ENCODE peak calls at places on chromosomes 5 and 9, in nine cellular contexts. Q, R, F, E, M, V, I, W and Z are unnamed samples.

GRCh38 chr9:109582386-109582785 is 84.3 kb upstream of the PTPN3 start:
- DNase-seq in Q (no peak), R (no peak), F (no peak), E (no peak), M (no peak), V (peak), I (no peak), W (no peak), Z (no peak)

GRCh38 chr9:132955768-132956167 is 11.4 kb upstream of the TSC1 start:
- DNase-seq in Q (no peak), R (no peak), F (no peak), E (no peak), M (no peak), V (no peak), I (no peak), W (no peak), Z (no peak)

GRCh38 chr9:89360465-89360864 is 42.2 kb downstream of the SECISBP2 start:
- DNase-seq in Q (no peak), R (no peak), F (no peak), E (no peak), M (no peak), V (no peak), I (no peak), W (no peak), Z (no peak)

GRCh38 chr9:128084746-128085145 is 16.7 kb downstream of the SLC25A25 start:
- DNase-seq in Q (no peak), R (no peak), F (no peak), E (no peak), M (no peak), V (no peak), I (no peak), W (no peak), Z (no peak)

GRCh38 chr9:134634190-134634589 is 7.4 kb upstream of the COL5A1 start:
- DNase-seq in Q (peak), R (no peak), F (no peak), E (peak), M (no peak), V (no peak), I (no peak), W (no peak), Z (no peak)

GRCh38 chr5:84494453-84494852 is 109.8 kb upstream of the EDIL3 start:
- DNase-seq in Q (no peak), R (no peak), F (no peak), E (no peak), M (no peak), V (peak), I (peak), W (no peak), Z (no peak)

GRCh38 chr9:126470251-126470993 is 143.3 kb upstream of the LMX1B start:
- DNase-seq in Q (no peak), R (no peak), F (no peak), E (no peak), M (no peak), V (no peak), I (no peak), W (no peak), Z (no peak)

GRCh38 chr5:17316973-17317459 is 99.6 kb downstream of the BASP1 start:
- DNase-seq in Q (no peak), R (no peak), F (no peak), E (no peak), M (no peak), V (peak), I (peak), W (peak), Z (no peak)

GRCh38 chr5:120062515-120062917 is 401.6 kb upstream of the PRR16 start:
- DNase-seq in Q (no peak), R (no peak), F (no peak), E (no peak), M (no peak), V (peak), I (peak), W (peak), Z (no peak)

GRCh38 chr5:39192449-39193160 is 26.8 kb downstream of the FYB1 start:
- DNase-seq in Q (no peak), R (no peak), F (no peak), E (no peak), M (no peak), V (no peak), I (no peak), W (no peak), Z (no peak)

GRCh38 chr9:97601228-97601898 is 31.8 kb downstream of the TSTD2 start:
- DNase-seq in Q (no peak), R (no peak), F (no peak), E (no peak), M (no peak), V (no peak), I (no peak), W (no peak), Z (no peak)

GRCh38 chr9:88090151-88090581 is 48.1 kb downstream of the SPATA31C2 start:
- DNase-seq in Q (no peak), R (peak), F (no peak), E (peak), M (no peak), V (peak), I (no peak), W (peak), Z (no peak)

GRCh38 chr9:87256973-87257372 is 240.7 kb upstream of the DAPK1 start:
- DNase-seq in Q (no peak), R (no peak), F (peak), E (no peak), M (no peak), V (no peak), I (no peak), W (no peak), Z (no peak)

GRCh38 chr9:124354364-124355031 is 60.7 kb downstream of the PSMB7 start:
- DNase-seq in Q (peak), R (no peak), F (no peak), E (no peak), M (no peak), V (no peak), I (no peak), W (no peak), Z (no peak)

GRCh38 chr5:1424716-1425115 is 20.5 kb downstream of the SLC6A3 start:
- DNase-seq in Q (no peak), R (no peak), F (no peak), E (no peak), M (no peak), V (no peak), I (no peak), W (no peak), Z (no peak)

GRCh38 chr5:38885208-38885607 is 39.4 kb downstream of the OSMR start:
- DNase-seq in Q (no peak), R (no peak), F (no peak), E (no peak), M (no peak), V (no peak), I (no peak), W (no peak), Z (no peak)

GRCh38 chr5:148831590-148832565 is 5.5 kb downstream of the ADRB2 start:
- DNase-seq in Q (peak), R (no peak), F (peak), E (no peak), M (no peak), V (no peak), I (no peak), W (no peak), Z (no peak)

GRCh38 chr9:125434986-125435775 is 173.6 kb downstream of the GAPVD1 start:
- DNase-seq in Q (peak), R (no peak), F (no peak), E (no peak), M (no peak), V (no peak), I (no peak), W (no peak), Z (no peak)

GRCh38 chr9:16986441-16987387 is 116.2 kb upstream of the BNC2 start:
- DNase-seq in Q (no peak), R (no peak), F (no peak), E (no peak), M (no peak), V (peak), I (peak), W (no peak), Z (no peak)

GRCh38 chr5:72377920-72378635 is 57.9 kb downstream of the PTCD2 start:
- DNase-seq in Q (no peak), R (peak), F (no peak), E (no peak), M (no peak), V (no peak), I (no peak), W (peak), Z (no peak)

GRCh38 chr9:130493021-130493420 is 48.3 kb downstream of the ASS1 start:
- DNase-seq in Q (no peak), R (no peak), F (no peak), E (no peak), M (no peak), V (no peak), I (no peak), W (no peak), Z (no peak)

GRCh38 chr9:88660611-88661010 is 125.6 kb downstream of the NXNL2 start:
- DNase-seq in Q (no peak), R (no peak), F (no peak), E (no peak), M (peak), V (no peak), I (peak), W (peak), Z (no peak)

GRCh38 chr9:16825364-16825763 is 45.1 kb downstream of the BNC2 start:
- DNase-seq in Q (no peak), R (no peak), F (no peak), E (no peak), M (no peak), V (peak), I (no peak), W (no peak), Z (no peak)

GRCh38 chr9:28899926-28900325 is 1326.6 kb upstream of the C9orf72 start:
- DNase-seq in Q (no peak), R (no peak), F (no peak), E (no peak), M (no peak), V (no peak), I (no peak), W (no peak), Z (no peak)

GRCh38 chr5:73171495-73171894 is 1.5 kb upstream of the TMEM174 start:
- DNase-seq in Q (no peak), R (no peak), F (no peak), E (no peak), M (no peak), V (no peak), I (no peak), W (no peak), Z (no peak)

GRCh38 chr5:107439832-107440231 is 230.9 kb downstream of the EFNA5 start:
- DNase-seq in Q (no peak), R (no peak), F (no peak), E (no peak), M (no peak), V (no peak), I (no peak), W (no peak), Z (no peak)

GRCh38 chr9:112081918-112082729 is 93.0 kb downstream of the SUSD1 start:
- DNase-seq in Q (no peak), R (no peak), F (no peak), E (no peak), M (no peak), V (no peak), I (no peak), W (no peak), Z (no peak)

GRCh38 chr9:14198049-14198448 is 115.9 kb downstream of the NFIB start:
- DNase-seq in Q (no peak), R (no peak), F (no peak), E (no peak), M (no peak), V (peak), I (no peak), W (no peak), Z (no peak)

GRCh38 chr5:9543266-9543925 is 2.5 kb downstream of the SEMA5A start:
- DNase-seq in Q (no peak), R (no peak), F (no peak), E (no peak), M (no peak), V (no peak), I (no peak), W (no peak), Z (no peak)
- H3K27ac ChIP-seq in Q (peak), R (peak), F (peak), E (peak), M (no peak), V (peak), I (no peak), W (no peak), Z (no peak)

GRCh38 chr5:35647128-35647527 is 29.5 kb downstream of the SPEF2 start:
- DNase-seq in Q (no peak), R (no peak), F (no peak), E (no peak), M (no peak), V (no peak), I (no peak), W (no peak), Z (no peak)

GRCh38 chr5:35647712-35648111 is 30.0 kb downstream of the SPEF2 start:
- DNase-seq in Q (no peak), R (no peak), F (no peak), E (no peak), M (no peak), V (no peak), I (no peak), W (no peak), Z (no peak)

GRCh38 chr5:35656721-35657120 is 39.1 kb downstream of the SPEF2 start:
- DNase-seq in Q (no peak), R (no peak), F (no peak), E (no peak), M (no peak), V (peak), I (no peak), W (no peak), Z (no peak)

GRCh38 chr5:35651002-35651756 is 33.5 kb downstream of the SPEF2 start:
- DNase-seq in Q (no peak), R (peak), F (no peak), E (no peak), M (peak), V (peak), I (peak), W (peak), Z (peak)
- TF ChIP-seq CTCF in Q (no peak), R (peak), F (peak), E (no peak), M (peak), V (peak), I (peak), W (peak), Z (peak)

DNA sequence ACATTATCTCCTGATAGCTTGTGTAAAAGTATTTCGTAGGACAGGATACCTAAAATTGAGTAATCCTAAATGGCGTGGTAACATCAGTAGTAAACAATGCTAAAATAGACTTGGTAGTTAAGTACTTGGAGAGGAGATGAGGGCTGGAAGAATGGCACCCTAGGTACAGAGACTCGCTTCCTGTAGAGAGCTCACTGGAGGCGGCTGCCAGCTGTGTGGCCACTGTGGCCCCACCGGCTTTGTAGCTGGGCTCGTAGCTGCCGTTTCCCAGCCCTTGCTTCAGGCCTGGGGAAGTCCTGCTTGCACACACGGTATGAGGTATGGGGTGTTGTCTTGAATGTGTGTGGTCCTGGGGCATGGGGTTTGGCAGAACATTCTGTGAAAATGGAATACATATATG is 57.9 kb downstream of the RCL1 start:
- DNase-seq in Q (peak), R (no peak), F (no peak), E (no peak), M (no peak), V (no peak), I (no peak), W (no peak), Z (no peak)
- H3K27ac ChIP-seq in Q (no peak), R (no peak), F (no peak), E (no peak), M (no peak), V (no peak), I (no peak), W (no peak), Z (no peak)

DNA sequence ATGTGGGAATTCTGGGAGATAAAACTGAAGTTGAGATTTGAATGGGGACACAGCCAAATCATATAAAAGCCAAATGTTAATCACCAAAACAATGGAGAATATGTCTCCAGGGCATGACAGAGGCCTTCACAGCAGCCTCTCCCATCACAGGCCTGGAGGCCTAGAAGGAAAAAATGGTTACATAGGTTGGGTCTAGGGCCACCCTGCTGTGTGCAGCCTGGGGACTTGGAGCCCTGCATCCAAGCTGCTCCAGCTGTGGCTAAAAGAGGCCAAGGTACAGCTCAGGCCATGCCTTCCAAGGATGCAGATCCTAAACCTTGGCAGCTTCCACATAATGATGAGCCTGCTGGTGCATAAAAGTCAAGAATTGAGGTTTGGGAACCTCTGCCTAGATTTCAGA is 85.1 kb downstream of the JAKMIP2 start:
- DNase-seq in Q (no peak), R (no peak), F (no peak), E (no peak), M (no peak), V (no peak), I (no peak), W (no peak), Z (no peak)
- TF ChIP-seq CTCF in Q (no peak), R (no peak), F (no peak), E (no peak), M (no peak), V (no peak), I (no peak), W (no peak), Z (no peak)

GRCh38 chr5:177550120-177550519 is 4.2 kb downstream of the FAM193B start:
- DNase-seq in Q (no peak), R (no peak), F (no peak), E (no peak), M (no peak), V (no peak), I (no peak), W (no peak), Z (no peak)
- H3K27ac ChIP-seq in Q (peak), R (no peak), F (no peak), E (no peak), M (no peak), V (no peak), I (no peak), W (no peak), Z (no peak)

GRCh38 chr9:93859431-93860215 is 95.5 kb downstream of the BARX1 start:
- DNase-seq in Q (no peak), R (no peak), F (no peak), E (no peak), M (no peak), V (no peak), I (no peak), W (no peak), Z (no peak)

GRCh38 chr9:93860694-93861658 is 94.2 kb downstream of the BARX1 start:
- DNase-seq in Q (no peak), R (no peak), F (no peak), E (no peak), M (no peak), V (no peak), I (no peak), W (no peak), Z (no peak)

GRCh38 chr9:93862877-93863545 is 92.1 kb downstream of the BARX1 start:
- DNase-seq in Q (no peak), R (no peak), F (no peak), E (no peak), M (no peak), V (no peak), I (no peak), W (no peak), Z (no peak)

GRCh38 chr9:93864029-93864428 is 91.1 kb downstream of the BARX1 start:
- DNase-seq in Q (no peak), R (no peak), F (no peak), E (no peak), M (no peak), V (no peak), I (no peak), W (no peak), Z (no peak)

GRCh38 chr9:93861736-93862358 is 93.3 kb downstream of the BARX1 start:
- DNase-seq in Q (no peak), R (no peak), F (no peak), E (no peak), M (no peak), V (no peak), I (no peak), W (no peak), Z (no peak)
- TF ChIP-seq CTCF in Q (no peak), R (no peak), F (no peak), E (no peak), M (no peak), V (no peak), I (no peak), W (no peak), Z (no peak)